ENCODE peak calls at places on chromosomes 6 and 20, in eight cellular contexts. S is GM06990, P is H7, Y is psoas muscle, H is breast epithelium, J is left ventricle myocardium inferior, C is fibroblast of mammary gland, K is vagina. Z is an unnamed sample.

GRCh38 chr6:117542493-117542892 is 59.8 kb downstream of the GOPC start:
- DNase-seq in S (no peak), K (no peak), Y (no peak), P (no peak), C (no peak), H (no peak), J (no peak), Z (no peak)

GRCh38 chr6:43916091-43916923 is 146.3 kb downstream of the VEGFA start:
- DNase-seq in P (no peak), J (no peak), H (no peak), S (no peak), K (no peak), Y (no peak), C (peak), Z (no peak)

GRCh38 chr6:5894357-5894756 is 112.4 kb downstream of the NRN1 start:
- DNase-seq in K (no peak), H (no peak), P (no peak), S (no peak), J (peak), C (no peak), Y (no peak), Z (no peak)

GRCh38 chr6:3176562-3177355 is 19.4 kb upstream of the TUBB2A start:
- DNase-seq in H (no peak), J (no peak), P (no peak), K (no peak), Y (peak), C (peak), S (no peak), Z (peak)

GRCh38 chr20:43459022-43459942 is 1.6 kb downstream of the SRSF6 start:
- DNase-seq in C (peak), K (no peak), S (no peak), H (no peak), Y (no peak), J (no peak), P (no peak), Z (no peak)

GRCh38 chr6:119322715-119323350 is 26.7 kb downstream of the MAN1A1 start:
- DNase-seq in H (no peak), S (no peak), Y (no peak), J (no peak), C (no peak), P (no peak), K (no peak), Z (no peak)

GRCh38 chr20:37936041-37936440 is 33.1 kb downstream of the VSTM2L start:
- DNase-seq in P (no peak), S (no peak), K (no peak), Y (no peak), H (no peak), C (no peak), J (no peak), Z (no peak)

GRCh38 chr6:65680232-65680631 is 26.8 kb downstream of the EYS start:
- DNase-seq in C (no peak), Y (no peak), S (no peak), P (no peak), J (no peak), H (no peak), K (no peak), Z (no peak)

GRCh38 chr6:111715321-111715720 is 109.6 kb upstream of the TRAF3IP2 start:
- DNase-seq in Y (no peak), K (no peak), J (no peak), P (no peak), C (no peak), S (no peak), H (no peak), Z (no peak)

GRCh38 chr20:43800186-43800585 is 73.4 kb upstream of the GTSF1L start:
- DNase-seq in P (no peak), C (no peak), H (no peak), J (no peak), S (no peak), K (no peak), Y (no peak), Z (no peak)

GRCh38 chr6:169097336-169098052 is 156.2 kb downstream of the THBS2 start:
- DNase-seq in C (peak), Y (no peak), S (no peak), P (no peak), H (no peak), K (no peak), J (no peak), Z (peak)

GRCh38 chr6:144315226-144315980 is 30.3 kb downstream of the UTRN start:
- DNase-seq in Y (no peak), C (no peak), H (no peak), J (no peak), P (no peak), S (no peak), K (no peak), Z (no peak)

GRCh38 chr6:17031961-17032360 is 69.9 kb upstream of the STMND1 start:
- DNase-seq in Y (no peak), K (no peak), H (no peak), P (no peak), J (no peak), S (no peak), C (no peak), Z (no peak)

GRCh38 chr6:14274552-14275492 is 157.2 kb downstream of the CD83 start:
- DNase-seq in Y (no peak), S (no peak), J (no peak), K (no peak), C (no peak), H (no peak), P (no peak), Z (no peak)

GRCh38 chr20:43043887-43044286 is 145.8 kb downstream of the PTPRT start:
- DNase-seq in K (no peak), H (no peak), S (no peak), Y (no peak), P (no peak), C (no peak), J (no peak), Z (no peak)

DNA sequence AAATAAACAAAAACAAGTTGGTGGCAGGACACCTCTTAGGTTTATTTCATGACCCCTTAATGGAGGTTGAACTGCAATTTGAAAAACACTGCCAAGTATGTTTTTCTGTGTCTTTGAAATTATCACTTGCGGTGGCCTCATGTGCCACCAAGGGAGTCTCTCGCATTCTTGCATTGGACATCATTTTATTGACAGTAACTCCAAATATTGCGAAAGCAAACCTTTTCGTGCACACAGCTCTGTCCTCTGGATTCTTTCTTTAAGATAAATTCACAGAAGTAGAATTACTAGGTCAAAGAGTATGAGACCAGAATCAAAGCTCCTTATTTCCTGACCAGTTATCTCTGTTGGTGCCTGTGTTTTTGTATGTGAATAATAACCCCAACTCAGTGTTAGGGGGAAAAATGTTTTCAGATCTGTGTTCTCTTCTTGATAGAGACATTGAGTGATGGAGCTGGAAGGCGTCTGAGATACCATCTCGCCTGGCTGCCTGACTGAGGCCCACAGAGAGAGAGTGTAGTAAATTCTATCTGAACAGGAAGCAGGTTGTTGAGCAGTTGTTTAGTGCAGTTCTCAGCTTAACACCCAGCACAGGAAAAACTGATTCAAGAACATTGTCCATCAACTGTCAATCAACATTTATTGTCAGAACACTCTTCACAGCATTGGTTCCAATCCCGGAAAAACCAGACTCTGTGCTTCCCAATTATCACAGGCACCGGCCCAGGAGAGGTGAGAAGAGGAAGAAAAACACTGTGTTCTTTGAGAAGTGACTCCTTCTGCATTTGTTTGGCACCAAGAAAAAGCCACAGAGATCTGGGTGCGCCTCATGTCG is 2.2 kb upstream of the CCDC167 start:
- DNase-seq in P (no peak), J (no peak), K (no peak), S (no peak), H (no peak), C (no peak), Y (no peak), Z (no peak)
- H3K4me3 ChIP-seq in P (no peak), J (no peak), K (no peak), S (no peak), H (no peak), C (no peak), Y (no peak), Z (no peak)

GRCh38 chr6:81834141-81834621 is 81.7 kb upstream of the TENT5A start:
- DNase-seq in S (no peak), Y (no peak), P (no peak), H (no peak), C (peak), K (no peak), J (peak), Z (no peak)
- H3K4me3 ChIP-seq in S (no peak), Y (no peak), P (no peak), H (no peak), C (no peak), K (no peak), J (no peak), Z (no peak)

DNA sequence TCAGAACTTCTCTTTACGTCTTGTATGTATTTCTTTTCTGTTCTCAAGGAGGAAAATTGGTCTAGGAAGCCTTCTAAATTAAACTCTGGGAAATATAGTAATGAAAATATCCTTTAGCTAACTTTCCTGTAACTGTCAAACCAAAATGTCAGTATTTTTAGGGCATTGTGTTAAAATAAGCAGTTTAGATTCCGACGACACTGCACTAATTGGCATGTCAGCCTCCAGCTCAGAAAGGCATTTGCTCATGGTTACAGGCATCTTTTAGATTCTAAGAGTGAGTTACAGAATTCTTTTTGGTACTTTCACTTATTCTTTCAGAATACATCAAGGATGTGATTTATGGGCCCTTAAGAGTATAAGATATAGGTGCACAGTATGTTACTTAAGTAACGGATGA is 26.1 kb upstream of the VAPB start:
- DNase-seq in P (no peak), H (no peak), K (no peak), J (no peak), S (no peak), C (no peak), Y (no peak), Z (no peak)
- H3K4me3 ChIP-seq in P (no peak), H (no peak), K (no peak), J (no peak), S (no peak), C (no peak), Y (no peak), Z (no peak)

GRCh38 chr6:148771212-148771601 is 24.4 kb downstream of the UST start:
- DNase-seq in K (no peak), J (peak), S (no peak), H (no peak), Y (no peak), P (no peak), C (no peak), Z (no peak)
- H3K4me3 ChIP-seq in K (no peak), J (no peak), S (no peak), H (no peak), Y (no peak), P (no peak), C (no peak), Z (no peak)

GRCh38 chr20:2750343-2751251 is 49.8 kb downstream of the CPXM1 start:
- DNase-seq in S (no peak), K (peak), J (no peak), Y (peak), P (peak), C (peak), H (no peak), Z (no peak)
- H3K4me3 ChIP-seq in S (no peak), K (peak), J (peak), Y (no peak), P (peak), C (peak), H (peak), Z (no peak)